ENCODE peak calls at places on chromosomes 12 and 14, in five cellular contexts. I is mesothelial cell of epicardium; L is natural killer cell; W is stimulated activated CD8-positive, alpha-beta memory T cell treated with anti-CD3 and anti-CD28 coated beads, Interleukin-7, amount 100 ng/mL, for 4 hours; A is H54. B is an unnamed sample.

GRCh38 chr12:82132390-82132789 is 225.8 kb downstream of the CCDC59 start:
- DNase-seq in L (no peak), W (no peak), I (no peak), A (no peak), B (no peak)

GRCh38 chr12:113133036-113133435 is 2.5 kb downstream of the RASAL1 start:
- DNase-seq in L (no peak), I (no peak), W (no peak), A (no peak), B (no peak)

GRCh38 chr12:110829308-110829707 is 17.5 kb upstream of the CCDC63 start:
- DNase-seq in L (no peak), A (no peak), I (no peak), W (no peak), B (no peak)

GRCh38 chr14:35333347-35333730 is 41.2 kb downstream of the PSMA6 start:
- DNase-seq in I (no peak), W (no peak), L (no peak), A (no peak), B (no peak)

GRCh38 chr14:66999978-67000377 is 189.3 kb upstream of the GARIN2 start:
- DNase-seq in L (no peak), W (no peak), A (no peak), I (no peak), B (no peak)

GRCh38 chr14:104104006-104104901 is 18.8 kb downstream of the ASPG start:
- DNase-seq in L (no peak), A (no peak), I (peak), W (no peak), B (no peak)

GRCh38 chr12:4421590-4422031 is 24.0 kb downstream of the FGF6 start:
- DNase-seq in L (no peak), W (no peak), A (peak), I (no peak), B (no peak)

GRCh38 chr12:50074936-50075807 is 10.0 kb upstream of the SMARCD1 start:
- DNase-seq in I (peak), W (peak), L (peak), A (peak), B (peak)

GRCh38 chr14:106318700-106319099 is 792.3 kb downstream of the TMEM121 start:
- DNase-seq in I (no peak), L (peak), W (peak), A (no peak), B (no peak)

GRCh38 chr12:28946361-28946760 is 202.7 kb upstream of the FAR2 start:
- DNase-seq in W (no peak), I (no peak), L (no peak), A (no peak), B (no peak)

GRCh38 chr12:76568888-76569551 is 9.4 kb upstream of the OSBPL8 start:
- DNase-seq in A (no peak), I (no peak), L (no peak), W (no peak), B (no peak)

GRCh38 chr12:851913-852312 is 97.6 kb downstream of the RAD52 start:
- DNase-seq in W (no peak), L (no peak), A (no peak), I (no peak), B (no peak)

GRCh38 chr12:26319511-26319910 is 124.1 kb downstream of the SSPN start:
- DNase-seq in I (no peak), L (no peak), A (peak), W (no peak), B (no peak)

GRCh38 chr12:27555928-27556778 is 32.1 kb downstream of the PPFIBP1 start:
- DNase-seq in A (no peak), I (no peak), W (no peak), L (no peak), B (no peak)

GRCh38 chr12:13156277-13156676 is 40.2 kb upstream of the EMP1 start:
- DNase-seq in A (no peak), L (no peak), W (no peak), I (no peak), B (no peak)

GRCh38 chr14:49977126-49977841 is 84.4 kb downstream of the ARF6 start:
- DNase-seq in A (no peak), W (no peak), I (no peak), L (no peak), B (no peak)

GRCh38 chr12:7042847-7043246 is 17.7 kb upstream of the C1S start:
- DNase-seq in W (no peak), I (no peak), A (peak), L (no peak), B (no peak)

GRCh38 chr12:40898505-40898904 is 206.3 kb downstream of the CNTN1 start:
- DNase-seq in A (no peak), L (no peak), W (no peak), I (no peak), B (no peak)

GRCh38 chr14:61472025-61472672 is 150.8 kb downstream of the PRKCH start:
- DNase-seq in I (no peak), L (no peak), A (peak), W (no peak), B (no peak)

GRCh38 chr14:69666698-69667211 is 55.4 kb downstream of the SUSD6 start:
- DNase-seq in I (no peak), L (no peak), A (no peak), W (no peak), B (no peak)

GRCh38 chr14:39419272-39419671 is 13.0 kb downstream of the FBXO33 start:
- DNase-seq in I (no peak), L (no peak), A (no peak), W (no peak), B (no peak)

GRCh38 chr12:45423931-45424330 is 208.0 kb downstream of the ANO6 start:
- DNase-seq in W (no peak), I (no peak), A (no peak), L (no peak), B (no peak)

GRCh38 chr12:11893998-11894397 is 176.7 kb upstream of the BCL2L14 start:
- DNase-seq in A (no peak), L (no peak), W (no peak), I (no peak), B (no peak)

GRCh38 chr12:29763301-29763683 is 20.4 kb downstream of the TMTC1 start:
- DNase-seq in W (no peak), A (no peak), I (no peak), L (no peak), B (no peak)